ENCODE peak calls at places on chromosomes 16 and 17, in seven cellular contexts. One of them, this sample, is unnamed.

GRCh38 chr16:50268352-50268751 is 2.0 kb downstream of the ADCY7 start:
- DNase-seq in tibial artery: peak; percentile 31
- DNase-seq in heart right ventricle: no peak
- DNase-seq in K562: no peak
- DNase-seq in effector memory CD4-positive, alpha-beta T cell: no peak
- DNase-seq in CD8-positive, alpha-beta memory T cell: no peak
- DNase-seq in neural progenitor cell: no peak
- DNase-seq in this sample: no peak

GRCh38 chr17:28792877-28793666 is 49.3 kb downstream of the TRAF4 start:
- DNase-seq in neural progenitor cell: no peak
- DNase-seq in K562: no peak
- DNase-seq in CD8-positive, alpha-beta memory T cell: no peak
- DNase-seq in effector memory CD4-positive, alpha-beta T cell: no peak
- DNase-seq in tibial artery: no peak
- DNase-seq in heart right ventricle: no peak
- DNase-seq in this sample: no peak

GRCh38 chr17:58783380-58783779 is 27.7 kb downstream of the PPM1E start:
- DNase-seq in CD8-positive, alpha-beta memory T cell: no peak
- DNase-seq in effector memory CD4-positive, alpha-beta T cell: no peak
- DNase-seq in K562: no peak
- DNase-seq in heart right ventricle: no peak
- DNase-seq in tibial artery: no peak
- DNase-seq in neural progenitor cell: no peak
- DNase-seq in this sample: no peak

GRCh38 chr16:25260416-25260815 is 2.8 kb upstream of the ZKSCAN2 start:
- DNase-seq in CD8-positive, alpha-beta memory T cell: no peak
- DNase-seq in heart right ventricle: no peak
- DNase-seq in tibial artery: no peak
- DNase-seq in K562: no peak
- DNase-seq in effector memory CD4-positive, alpha-beta T cell: no peak
- DNase-seq in neural progenitor cell: no peak
- DNase-seq in this sample: no peak

GRCh38 chr17:11996722-11997146 is 541 bp downstream of the ZNF18 start:
- DNase-seq in tibial artery: peak; percentile 71
- DNase-seq in effector memory CD4-positive, alpha-beta T cell: no peak
- DNase-seq in K562: peak; percentile 11
- DNase-seq in neural progenitor cell: no peak
- DNase-seq in heart right ventricle: peak; percentile 40
- DNase-seq in CD8-positive, alpha-beta memory T cell: no peak
- DNase-seq in this sample: peak; percentile 12

GRCh38 chr16:50065624-50066481 is at the start of gene HEATR3:
- DNase-seq in effector memory CD4-positive, alpha-beta T cell: peak; percentile 87
- DNase-seq in neural progenitor cell: peak; percentile 96
- DNase-seq in K562: peak; percentile 96
- DNase-seq in heart right ventricle: peak; percentile 92
- DNase-seq in tibial artery: peak; percentile 95
- DNase-seq in CD8-positive, alpha-beta memory T cell: peak; percentile 89
- DNase-seq in this sample: peak; percentile 64

GRCh38 chr16:30896203-30896889 is at the start of gene CTF1:
- DNase-seq in CD8-positive, alpha-beta memory T cell: no peak
- DNase-seq in K562: peak; percentile 82
- DNase-seq in effector memory CD4-positive, alpha-beta T cell: no peak
- DNase-seq in neural progenitor cell: peak; percentile 92
- DNase-seq in heart right ventricle: peak; percentile 83
- DNase-seq in tibial artery: peak; percentile 91
- DNase-seq in this sample: no peak

GRCh38 chr16:49923411-49923810 is 67.5 kb upstream of the ZNF423 start:
- DNase-seq in heart right ventricle: no peak
- DNase-seq in neural progenitor cell: no peak
- DNase-seq in K562: no peak
- DNase-seq in tibial artery: peak; percentile 37
- DNase-seq in effector memory CD4-positive, alpha-beta T cell: no peak
- DNase-seq in CD8-positive, alpha-beta memory T cell: no peak
- DNase-seq in this sample: no peak

GRCh38 chr17:33404070-33404770 is 111.1 kb upstream of the ASIC2 start:
- DNase-seq in effector memory CD4-positive, alpha-beta T cell: no peak
- DNase-seq in neural progenitor cell: no peak
- DNase-seq in tibial artery: no peak
- DNase-seq in CD8-positive, alpha-beta memory T cell: no peak
- DNase-seq in K562: no peak
- DNase-seq in heart right ventricle: no peak
- DNase-seq in this sample: no peak

GRCh38 chr17:20226814-20227482 is 217.8 kb downstream of the SPECC1 start:
- DNase-seq in K562: peak; percentile 79
- DNase-seq in heart right ventricle: peak; percentile 76
- DNase-seq in neural progenitor cell: peak; percentile 87
- DNase-seq in effector memory CD4-positive, alpha-beta T cell: peak; percentile 35
- DNase-seq in CD8-positive, alpha-beta memory T cell: peak; percentile 38
- DNase-seq in tibial artery: peak; percentile 91
- DNase-seq in this sample: peak; percentile 56

GRCh38 chr16:60073376-60073775 is 1339.3 kb upstream of the GOT2 start:
- DNase-seq in neural progenitor cell: no peak
- DNase-seq in CD8-positive, alpha-beta memory T cell: no peak
- DNase-seq in tibial artery: no peak
- DNase-seq in heart right ventricle: no peak
- DNase-seq in effector memory CD4-positive, alpha-beta T cell: no peak
- DNase-seq in K562: no peak
- DNase-seq in this sample: no peak

GRCh38 chr17:32992360-32993033 is 850 bp downstream of the SPACA3 start:
- DNase-seq in neural progenitor cell: no peak
- DNase-seq in tibial artery: no peak
- DNase-seq in K562: peak; percentile 44
- DNase-seq in heart right ventricle: no peak
- DNase-seq in effector memory CD4-positive, alpha-beta T cell: no peak
- DNase-seq in CD8-positive, alpha-beta memory T cell: no peak
- DNase-seq in this sample: no peak

GRCh38 chr17:74118504-74118903 is 85.0 kb upstream of the RPL38 start:
- DNase-seq in neural progenitor cell: peak; percentile 79
- DNase-seq in effector memory CD4-positive, alpha-beta T cell: no peak
- DNase-seq in K562: peak; percentile 31
- DNase-seq in tibial artery: peak; percentile 31
- DNase-seq in CD8-positive, alpha-beta memory T cell: no peak
- DNase-seq in heart right ventricle: no peak
- DNase-seq in this sample: no peak

GRCh38 chr17:27320222-27320560 is 26.3 kb downstream of the WSB1 start:
- DNase-seq in neural progenitor cell: no peak
- DNase-seq in heart right ventricle: no peak
- DNase-seq in CD8-positive, alpha-beta memory T cell: no peak
- DNase-seq in K562: no peak
- DNase-seq in effector memory CD4-positive, alpha-beta T cell: no peak
- DNase-seq in tibial artery: no peak
- DNase-seq in this sample: no peak

GRCh38 chr17:74532115-74532514 is 840 bp upstream of the CD300LB start:
- DNase-seq in CD8-positive, alpha-beta memory T cell: no peak
- DNase-seq in tibial artery: peak; percentile 79
- DNase-seq in K562: no peak
- DNase-seq in neural progenitor cell: no peak
- DNase-seq in effector memory CD4-positive, alpha-beta T cell: no peak
- DNase-seq in heart right ventricle: peak; percentile 67
- DNase-seq in this sample: no peak

GRCh38 chr17:75922963-75923874 is 17.6 kb downstream of the FBF1 start:
- DNase-seq in tibial artery: no peak
- DNase-seq in CD8-positive, alpha-beta memory T cell: no peak
- DNase-seq in neural progenitor cell: no peak
- DNase-seq in heart right ventricle: no peak
- DNase-seq in K562: no peak
- DNase-seq in effector memory CD4-positive, alpha-beta T cell: no peak
- DNase-seq in this sample: no peak

GRCh38 chr17:81000089-81000630 is 8.5 kb downstream of the CHMP6 start:
- DNase-seq in K562: no peak
- DNase-seq in heart right ventricle: no peak
- DNase-seq in tibial artery: no peak
- DNase-seq in CD8-positive, alpha-beta memory T cell: no peak
- DNase-seq in effector memory CD4-positive, alpha-beta T cell: no peak
- DNase-seq in neural progenitor cell: no peak
- DNase-seq in this sample: no peak

GRCh38 chr16:85479972-85480726 is 133.0 kb upstream of the GSE1 start:
- DNase-seq in tibial artery: no peak
- DNase-seq in neural progenitor cell: peak; percentile 62
- DNase-seq in K562: no peak
- DNase-seq in heart right ventricle: no peak
- DNase-seq in effector memory CD4-positive, alpha-beta T cell: no peak
- DNase-seq in CD8-positive, alpha-beta memory T cell: peak; percentile 6
- DNase-seq in this sample: no peak
- H3K4me1 ChIP-seq in tibial artery: peaks cover 1% of the 10 kb centered on the region
- H3K4me1 ChIP-seq in neural progenitor cell: peaks cover 13% of the 10 kb centered on the region
- H3K4me1 ChIP-seq in K562: peaks cover 4% of the 10 kb centered on the region
- H3K4me1 ChIP-seq in heart right ventricle: no peaks in the 10 kb centered on the region
- H3K4me1 ChIP-seq in effector memory CD4-positive, alpha-beta T cell: no peaks in the 10 kb centered on the region
- H3K4me1 ChIP-seq in CD8-positive, alpha-beta memory T cell: no peaks in the 10 kb centered on the region
- H3K4me1 ChIP-seq in this sample: no peaks in the 10 kb centered on the region

DNA sequence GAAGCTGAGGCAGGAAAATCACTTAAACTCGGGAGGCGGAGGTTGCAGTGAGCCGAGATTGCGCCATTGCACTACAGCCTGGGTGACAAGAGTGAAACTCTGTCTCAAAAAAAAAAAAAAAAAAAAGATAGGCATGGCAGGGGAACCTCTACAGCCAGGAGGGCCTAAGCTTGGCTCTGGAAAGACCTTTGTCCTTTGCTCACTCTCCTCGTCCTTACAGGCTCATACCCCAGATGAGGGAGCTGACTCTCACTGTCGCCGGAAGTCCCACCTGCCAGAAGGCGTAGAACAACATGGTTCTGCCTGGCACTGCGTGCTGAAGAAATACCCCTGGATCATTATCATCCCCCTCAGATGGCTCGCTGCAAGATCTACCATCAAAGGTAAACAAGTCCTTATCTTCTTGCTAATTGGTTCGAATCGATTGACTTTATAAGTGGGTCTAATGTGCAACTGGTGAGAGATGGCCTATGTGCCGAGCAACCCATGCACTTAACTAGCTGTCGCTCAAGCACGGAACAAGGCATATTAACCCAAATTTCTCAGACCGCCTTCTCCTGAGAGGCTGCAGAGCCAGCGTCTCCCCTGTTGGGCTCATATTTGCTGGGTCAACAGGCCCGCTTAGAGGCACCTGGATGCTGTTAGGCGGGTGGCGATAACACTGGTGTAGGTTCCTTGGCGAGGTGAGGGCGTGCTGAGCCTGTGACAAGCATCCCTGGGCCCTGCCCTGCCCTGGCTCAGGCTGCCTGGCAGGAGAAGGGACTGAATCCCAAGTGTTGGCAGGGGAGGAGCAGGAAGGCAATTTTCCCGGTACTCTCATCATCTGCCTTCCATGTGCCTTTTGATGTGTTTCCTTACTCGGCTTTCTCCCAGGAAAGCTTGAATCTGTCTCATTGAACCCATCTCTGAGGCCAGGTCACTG is 29.6 kb downstream of the RTN4RL1 start:
- DNase-seq in tibial artery: no peak
- DNase-seq in effector memory CD4-positive, alpha-beta T cell: no peak
- DNase-seq in K562: no peak
- DNase-seq in CD8-positive, alpha-beta memory T cell: no peak
- DNase-seq in neural progenitor cell: no peak
- DNase-seq in heart right ventricle: no peak
- DNase-seq in this sample: no peak
- H3K4me1 ChIP-seq in tibial artery: peaks cover 36% of the 10 kb centered on the region
- H3K4me1 ChIP-seq in effector memory CD4-positive, alpha-beta T cell: no peaks in the 10 kb centered on the region
- H3K4me1 ChIP-seq in K562: no peaks in the 10 kb centered on the region
- H3K4me1 ChIP-seq in CD8-positive, alpha-beta memory T cell: no peaks in the 10 kb centered on the region
- H3K4me1 ChIP-seq in neural progenitor cell: peaks cover 41% of the 10 kb centered on the region
- H3K4me1 ChIP-seq in heart right ventricle: peaks cover 40% of the 10 kb centered on the region
- H3K4me1 ChIP-seq in this sample: peaks cover 37% of the 10 kb centered on the region

DNA sequence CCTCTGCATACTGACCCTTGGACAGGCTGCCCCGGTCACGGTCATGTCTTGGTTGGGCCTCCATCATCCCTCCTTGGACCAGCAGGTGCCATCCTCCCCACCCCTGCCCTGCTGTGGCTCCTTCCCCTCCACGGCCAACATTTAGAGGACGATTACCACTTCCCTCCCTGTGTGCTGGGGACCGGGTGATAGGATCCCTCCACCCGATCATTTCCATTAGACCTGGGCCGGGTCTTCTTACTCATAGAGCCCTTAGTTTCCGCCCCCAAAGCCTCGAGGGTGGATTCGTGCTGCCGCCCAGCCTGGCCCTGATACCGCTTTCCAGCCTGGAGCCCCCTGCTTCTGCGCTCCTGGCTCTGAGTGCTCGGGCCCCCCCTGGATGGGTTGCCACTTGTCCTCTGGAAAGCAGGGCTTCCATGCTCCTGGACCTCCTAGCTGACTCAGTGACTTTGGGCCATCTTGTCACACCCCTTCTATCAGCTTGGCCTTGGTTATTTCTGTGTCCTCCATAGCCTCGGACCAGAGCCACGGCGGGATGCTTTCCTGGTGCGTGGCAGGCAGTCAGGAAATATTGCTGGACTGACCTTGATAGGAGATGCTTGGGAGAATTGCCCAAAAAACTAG is 171.4 kb downstream of the SEC14L1 start:
- DNase-seq in heart right ventricle: no peak
- DNase-seq in K562: no peak
- DNase-seq in neural progenitor cell: no peak
- DNase-seq in tibial artery: no peak
- DNase-seq in CD8-positive, alpha-beta memory T cell: no peak
- DNase-seq in effector memory CD4-positive, alpha-beta T cell: no peak
- DNase-seq in this sample: no peak
- H3K4me1 ChIP-seq in heart right ventricle: peaks cover 21% of the 10 kb centered on the region
- H3K4me1 ChIP-seq in K562: no peaks in the 10 kb centered on the region
- H3K4me1 ChIP-seq in neural progenitor cell: peaks cover 16% of the 10 kb centered on the region
- H3K4me1 ChIP-seq in tibial artery: peaks cover 58% of the 10 kb centered on the region
- H3K4me1 ChIP-seq in CD8-positive, alpha-beta memory T cell: no peaks in the 10 kb centered on the region
- H3K4me1 ChIP-seq in effector memory CD4-positive, alpha-beta T cell: no peaks in the 10 kb centered on the region
- H3K4me1 ChIP-seq in this sample: peaks cover 29% of the 10 kb centered on the region

GRCh38 chr17:9994761-9995160 is 89.7 kb upstream of the RCVRN start:
- DNase-seq in heart right ventricle: no peak
- DNase-seq in effector memory CD4-positive, alpha-beta T cell: no peak
- DNase-seq in CD8-positive, alpha-beta memory T cell: no peak
- DNase-seq in K562: no peak
- DNase-seq in neural progenitor cell: no peak
- DNase-seq in tibial artery: peak; percentile 13
- DNase-seq in this sample: no peak
- H3K4me1 ChIP-seq in heart right ventricle: peaks cover 3% of the 10 kb centered on the region
- H3K4me1 ChIP-seq in effector memory CD4-positive, alpha-beta T cell: no peaks in the 10 kb centered on the region
- H3K4me1 ChIP-seq in CD8-positive, alpha-beta memory T cell: no peaks in the 10 kb centered on the region
- H3K4me1 ChIP-seq in K562: no peaks in the 10 kb centered on the region
- H3K4me1 ChIP-seq in neural progenitor cell: no peaks in the 10 kb centered on the region
- H3K4me1 ChIP-seq in tibial artery: no peaks in the 10 kb centered on the region
- H3K4me1 ChIP-seq in this sample: no peaks in the 10 kb centered on the region

DNA sequence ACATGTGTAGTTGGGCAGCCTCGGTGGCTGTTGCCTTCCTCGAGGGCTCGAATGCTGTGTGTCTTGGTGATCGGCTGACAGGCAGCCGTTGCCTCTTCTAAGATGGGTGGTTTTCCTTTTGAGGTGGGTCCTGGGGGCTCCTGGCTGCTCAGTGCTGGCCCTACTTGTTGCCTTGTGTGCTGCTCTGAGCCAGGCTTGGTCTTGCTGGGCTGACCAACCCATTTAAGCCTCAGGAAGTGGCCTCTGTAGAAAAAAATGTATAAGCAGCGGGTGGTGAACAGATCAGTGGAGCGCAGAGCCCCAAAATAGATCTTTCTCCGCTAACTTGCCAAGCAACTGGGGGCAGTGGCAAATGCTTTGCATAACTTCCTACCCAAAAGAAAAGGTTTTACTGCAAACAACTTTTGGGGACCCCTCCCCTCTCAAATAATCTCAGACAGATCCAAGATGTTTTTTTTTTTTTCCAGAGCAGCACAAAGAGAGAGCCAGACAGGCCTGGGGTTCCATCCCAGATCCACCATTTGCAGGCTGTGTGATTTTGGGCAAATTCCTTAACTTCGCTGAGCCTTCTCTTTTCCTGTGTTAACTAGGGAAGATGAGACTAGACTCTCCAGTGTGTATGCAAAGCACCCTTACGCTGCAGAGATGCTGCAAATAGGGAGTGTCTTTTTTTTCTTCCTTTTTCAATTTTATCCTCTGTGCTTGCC is 42.5 kb downstream of the PLCG2 start:
- DNase-seq in heart right ventricle: no peak
- DNase-seq in tibial artery: no peak
- DNase-seq in CD8-positive, alpha-beta memory T cell: no peak
- DNase-seq in effector memory CD4-positive, alpha-beta T cell: no peak
- DNase-seq in neural progenitor cell: peak; percentile 21
- DNase-seq in K562: no peak
- DNase-seq in this sample: no peak
- H3K4me1 ChIP-seq in heart right ventricle: peaks cover 15% of the 10 kb centered on the region
- H3K4me1 ChIP-seq in tibial artery: no peaks in the 10 kb centered on the region
- H3K4me1 ChIP-seq in CD8-positive, alpha-beta memory T cell: peaks cover 9% of the 10 kb centered on the region
- H3K4me1 ChIP-seq in effector memory CD4-positive, alpha-beta T cell: no peaks in the 10 kb centered on the region
- H3K4me1 ChIP-seq in neural progenitor cell: peaks cover 16% of the 10 kb centered on the region
- H3K4me1 ChIP-seq in K562: no peaks in the 10 kb centered on the region
- H3K4me1 ChIP-seq in this sample: no peaks in the 10 kb centered on the region